ENCODE peak calls at places on chromosome 14, in ten cellular contexts. J, H, A, S, X, Z, Y, D, O and R are unnamed samples.

GRCh38 chr14:71183856-71184255 is 276.6 kb downstream of the PCNX1 start:
- DNase-seq in Z (peak), H (no peak), O (no peak), D (no peak), Y (no peak), X (no peak), S (no peak), A (no peak), J (no peak), R (no peak)

GRCh38 chr14:58151264-58151700 is 731 bp downstream of the ARMH4 start:
- DNase-seq in H (no peak), X (no peak), Z (no peak), J (no peak), O (peak), D (no peak), Y (peak), A (no peak), S (peak), R (no peak)

GRCh38 chr14:106845286-106846087 is 1319.1 kb downstream of the TMEM121 start:
- DNase-seq in H (peak), A (peak), Y (no peak), Z (no peak), X (no peak), S (no peak), O (no peak), D (no peak), J (no peak), R (no peak)

GRCh38 chr14:66240112-66240511 is 246.1 kb upstream of the CCDC196 start:
- DNase-seq in X (no peak), O (no peak), Y (no peak), J (no peak), A (no peak), Z (no peak), H (no peak), D (peak), S (no peak), R (no peak)

GRCh38 chr14:106080922-106081321 is 554.5 kb downstream of the TMEM121 start:
- DNase-seq in O (no peak), A (no peak), S (no peak), H (no peak), X (no peak), Z (no peak), J (no peak), Y (no peak), D (no peak), R (no peak)

GRCh38 chr14:23159516-23159915 is 23.9 kb downstream of the SLC7A8 start:
- DNase-seq in S (no peak), X (no peak), H (no peak), Z (no peak), J (no peak), O (no peak), D (no peak), Y (no peak), A (no peak), R (no peak)

GRCh38 chr14:100211366-100211765 is 27.6 kb upstream of the YY1 start:
- DNase-seq in A (no peak), S (no peak), O (no peak), Z (no peak), H (no peak), J (no peak), X (no peak), Y (no peak), D (no peak), R (no peak)

GRCh38 chr14:94119071-94119470 is 8.5 kb downstream of the IFI27 start:
- DNase-seq in D (no peak), X (no peak), Y (no peak), Z (no peak), J (no peak), A (no peak), O (no peak), H (no peak), S (no peak), R (no peak)

GRCh38 chr14:48580692-48581091 is 905.3 kb upstream of the MDGA2 start:
- DNase-seq in X (no peak), Z (no peak), Y (no peak), O (no peak), H (no peak), D (no peak), A (no peak), S (no peak), J (no peak), R (no peak)

GRCh38 chr14:28767851-28768548 is 1.4 kb downstream of the FOXG1 start:
- DNase-seq in Z (peak), D (no peak), H (no peak), S (no peak), J (no peak), O (peak), A (no peak), X (no peak), Y (no peak), R (no peak)

GRCh38 chr14:99527026-99527425 is 45.8 kb downstream of the CCNK start:
- DNase-seq in Z (no peak), H (no peak), A (no peak), D (no peak), O (no peak), X (no peak), S (no peak), Y (no peak), J (no peak), R (no peak)